ENCODE peak calls at places on chromosome 18, in nine cellular contexts. G is A549, D is spleen, H is IMR-90, E is adrenal gland, B is ovary, K is Peyer's patch, F is endothelial cell of umbilical vein, M is suprapubic skin. R is an unnamed sample.

GRCh38 chr18:53943463-53943862 is 281.0 kb downstream of the MBD2 start:
- DNase-seq in G (no peak), D (no peak), H (no peak), E (no peak), B (no peak), K (no peak), F (no peak), M (no peak), R (no peak)

GRCh38 chr18:51614967-51615571 is 417.6 kb upstream of the MEX3C start:
- DNase-seq in G (peak), D (no peak), H (no peak), E (no peak), B (no peak), K (no peak), F (no peak), M (no peak), R (no peak)

GRCh38 chr18:27715751-27716150 is 461.2 kb downstream of the CDH2 start:
- DNase-seq in G (no peak), D (no peak), H (no peak), E (no peak), B (no peak), K (no peak), F (no peak), M (no peak), R (no peak)

GRCh38 chr18:60554961-60555360 is 182.4 kb upstream of the MC4R start:
- DNase-seq in G (no peak), D (no peak), H (no peak), E (no peak), B (no peak), K (no peak), F (no peak), M (no peak), R (no peak)

GRCh38 chr18:57942493-57942892 is 101.5 kb upstream of the NEDD4L start:
- DNase-seq in G (no peak), D (no peak), H (no peak), E (no peak), B (no peak), K (no peak), F (no peak), M (no peak), R (no peak)

GRCh38 chr18:80104364-80104779 is 4.7 kb upstream of the ADNP2 start:
- DNase-seq in G (no peak), D (no peak), H (no peak), E (no peak), B (no peak), K (no peak), F (no peak), M (no peak), R (no peak)

GRCh38 chr18:58668897-58669296 is 2.4 kb upstream of the MALT1 start:
- DNase-seq in G (no peak), D (no peak), H (peak), E (no peak), B (no peak), K (no peak), F (peak), M (no peak), R (no peak)

GRCh38 chr18:36468161-36468560 is 170.6 kb downstream of the FHOD3 start:
- DNase-seq in G (no peak), D (no peak), H (no peak), E (no peak), B (no peak), K (no peak), F (no peak), M (no peak), R (peak)

GRCh38 chr18:13290856-13291271 is 72.3 kb downstream of the LDLRAD4 start:
- DNase-seq in G (no peak), D (no peak), H (no peak), E (no peak), B (no peak), K (no peak), F (no peak), M (no peak), R (no peak)

GRCh38 chr18:50578651-50579050 is 18.8 kb downstream of the MAPK4 start:
- DNase-seq in G (peak), D (no peak), H (no peak), E (no peak), B (no peak), K (no peak), F (no peak), M (no peak), R (no peak)

GRCh38 chr18:70295633-70296188 is 6.9 kb downstream of the SOCS6 start:
- DNase-seq in G (peak), D (no peak), H (peak), E (no peak), B (no peak), K (no peak), F (no peak), M (no peak), R (no peak)

GRCh38 chr18:33010149-33010548 is 237.3 kb upstream of the KLHL14 start:
- DNase-seq in G (no peak), D (no peak), H (no peak), E (no peak), B (no peak), K (no peak), F (peak), M (no peak), R (no peak)

GRCh38 chr18:30991397-30991796 is 51.1 kb downstream of the DSC3 start:
- DNase-seq in G (no peak), D (no peak), H (no peak), E (no peak), B (no peak), K (no peak), F (no peak), M (no peak), R (no peak)

GRCh38 chr18:30982285-30982992 is 60.1 kb downstream of the DSC3 start:
- DNase-seq in G (no peak), D (no peak), H (no peak), E (no peak), B (no peak), K (peak), F (no peak), M (no peak), R (no peak)

GRCh38 chr18:30987479-30988241 is 54.9 kb downstream of the DSC3 start:
- DNase-seq in G (peak), D (no peak), H (no peak), E (no peak), B (no peak), K (peak), F (no peak), M (peak), R (no peak)

GRCh38 chr18:30988440-30988839 is 54.1 kb downstream of the DSC3 start:
- DNase-seq in G (no peak), D (no peak), H (no peak), E (no peak), B (no peak), K (no peak), F (no peak), M (no peak), R (no peak)

GRCh38 chr18:30985753-30986152 is 56.8 kb downstream of the DSC3 start:
- DNase-seq in G (no peak), D (no peak), H (no peak), E (no peak), B (no peak), K (no peak), F (no peak), M (no peak), R (no peak)
- TF ChIP-seq POLR2A in G (no peak), D (no peak), H (no peak), E (no peak), B (no peak), K (no peak), F (no peak), M (no peak), R (no peak)

GRCh38 chr18:55317322-55317721 is 270.7 kb downstream of the TCF4 start:
- DNase-seq in G (no peak), D (no peak), H (no peak), E (no peak), B (no peak), K (no peak), F (no peak), M (no peak), R (no peak)

GRCh38 chr18:55316615-55317184 is 271.3 kb downstream of the TCF4 start:
- DNase-seq in G (no peak), D (no peak), H (no peak), E (no peak), B (no peak), K (no peak), F (no peak), M (no peak), R (no peak)

GRCh38 chr18:55317832-55318231 is 270.2 kb downstream of the TCF4 start:
- DNase-seq in G (no peak), D (no peak), H (no peak), E (no peak), B (no peak), K (no peak), F (no peak), M (no peak), R (no peak)

GRCh38 chr18:55314031-55314430 is 274.0 kb downstream of the TCF4 start:
- DNase-seq in G (no peak), D (no peak), H (no peak), E (no peak), B (no peak), K (no peak), F (no peak), M (no peak), R (no peak)

DNA sequence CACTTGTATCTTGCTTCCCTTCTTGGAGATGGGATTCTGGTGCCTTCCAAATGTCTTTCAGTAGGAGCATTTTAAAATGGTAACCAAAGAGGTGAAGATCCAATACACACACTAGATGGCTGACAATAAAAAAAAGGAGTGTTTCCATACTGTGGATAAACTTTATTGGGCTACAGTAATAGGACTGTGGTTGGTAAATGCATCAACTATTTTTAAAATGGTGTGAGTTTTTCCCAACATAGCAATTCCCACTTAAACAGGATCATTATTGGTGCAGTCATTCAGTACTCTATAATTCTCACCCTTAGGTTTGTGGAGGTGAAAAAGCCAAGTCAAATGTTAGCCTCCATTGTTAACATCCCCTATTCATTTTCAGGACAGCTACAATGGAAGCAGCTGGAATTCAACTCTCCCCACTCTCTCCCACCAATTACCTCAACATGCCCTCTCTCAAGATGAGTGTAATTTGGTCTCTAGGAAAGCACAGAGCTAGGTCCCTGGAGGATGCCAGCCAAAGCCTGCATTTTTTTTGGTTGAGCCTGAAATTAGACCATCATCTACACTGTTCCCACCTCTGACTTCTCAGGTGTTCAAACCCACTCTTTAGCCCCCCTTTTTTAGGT is 273.3 kb downstream of the TCF4 start:
- DNase-seq in G (no peak), D (no peak), H (no peak), E (no peak), B (no peak), K (no peak), F (no peak), M (no peak), R (no peak)
- H3K4me3 ChIP-seq in G (no peak), D (no peak), H (no peak), E (no peak), B (no peak), K (no peak), F (no peak), M (no peak), R (no peak)

GRCh38 chr18:8635087-8635486 is 25.9 kb downstream of the RAB12 start:
- DNase-seq in G (no peak), D (no peak), H (peak), E (no peak), B (no peak), K (no peak), F (peak), M (no peak), R (no peak)

GRCh38 chr18:8634508-8634907 is 25.3 kb downstream of the RAB12 start:
- DNase-seq in G (no peak), D (no peak), H (no peak), E (no peak), B (no peak), K (no peak), F (no peak), M (no peak), R (no peak)

GRCh38 chr18:8643479-8643878 is 34.2 kb downstream of the RAB12 start:
- DNase-seq in G (no peak), D (no peak), H (no peak), E (no peak), B (no peak), K (no peak), F (no peak), M (no peak), R (no peak)

GRCh38 chr18:8639762-8640161 is 30.5 kb downstream of the RAB12 start:
- DNase-seq in G (no peak), D (no peak), H (no peak), E (no peak), B (no peak), K (no peak), F (no peak), M (no peak), R (no peak)
- TF ChIP-seq POLR2A in G (no peak), D (no peak), H (no peak), E (no peak), B (no peak), K (no peak), F (no peak), M (no peak), R (no peak)

GRCh38 chr18:26448714-26449159 is 99.6 kb downstream of the KCTD1 start:
- DNase-seq in G (no peak), D (no peak), H (no peak), E (no peak), B (no peak), K (no peak), F (no peak), M (no peak), R (no peak)
- H3K4me3 ChIP-seq in G (no peak), D (no peak), H (no peak), E (no peak), B (no peak), K (no peak), F (no peak), M (no peak), R (no peak)

DNA sequence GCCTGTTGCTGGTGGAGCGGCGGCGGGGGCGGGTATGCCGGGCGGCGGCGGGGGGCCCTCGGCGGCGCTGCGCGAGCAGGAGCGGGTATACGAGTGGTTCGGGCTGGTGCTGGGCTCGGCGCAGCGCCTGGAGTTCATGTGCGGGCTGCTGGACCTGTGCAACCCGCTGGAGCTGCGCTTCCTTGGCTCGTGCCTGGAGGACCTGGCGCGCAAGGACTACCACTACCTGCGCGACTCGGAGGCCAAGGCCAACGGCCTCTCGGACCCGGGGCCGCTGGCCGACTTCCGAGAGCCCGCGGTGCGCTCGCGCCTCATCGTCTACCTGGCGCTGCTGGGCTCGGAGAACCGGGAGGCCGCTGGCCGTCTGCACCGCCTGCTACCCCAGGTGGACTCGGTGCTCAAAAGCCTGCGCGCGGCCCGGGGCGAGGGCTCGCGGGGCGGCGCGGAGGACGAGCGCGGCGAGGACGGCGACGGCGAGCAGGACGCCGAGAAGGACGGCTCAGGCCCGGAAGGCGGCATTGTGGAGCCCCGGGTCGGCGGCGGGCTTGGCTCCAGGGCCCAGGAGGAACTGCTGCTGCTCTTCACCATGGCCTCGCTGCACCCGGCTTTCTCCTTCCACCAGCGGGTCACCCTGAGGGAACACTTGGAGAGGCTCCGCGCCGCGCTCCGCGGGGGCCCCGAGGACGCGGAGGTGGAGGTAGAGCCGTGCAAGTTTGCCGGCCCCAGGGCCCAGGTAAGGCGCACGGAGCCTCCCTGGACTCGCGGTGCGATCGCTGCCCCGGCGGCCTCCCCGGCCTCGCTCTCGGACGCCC is 1.0 kb downstream of the ZCCHC2 start:
- DNase-seq in G (peak), D (peak), H (peak), E (peak), B (peak), K (peak), F (peak), M (peak), R (peak)
- TF ChIP-seq POLR2A in G (no peak), D (no peak), H (no peak), E (no peak), B (no peak), K (no peak), F (no peak), M (no peak), R (no peak)

GRCh38 chr18:45837283-45838070 is 12.0 kb downstream of the SIGLEC15 start:
- DNase-seq in G (peak), D (peak), H (no peak), E (peak), B (no peak), K (peak), F (peak), M (no peak), R (peak)
- H3K4me3 ChIP-seq in G (peak), D (peak), H (no peak), E (peak), B (no peak), K (peak), F (no peak), M (peak), R (peak)

GRCh38 chr18:22349966-22350365 is 67.7 kb downstream of the CTAGE1 start:
- DNase-seq in G (no peak), D (no peak), H (no peak), E (no peak), B (no peak), K (no peak), F (peak), M (no peak), R (no peak)

GRCh38 chr18:22346968-22347611 is 70.6 kb downstream of the CTAGE1 start:
- DNase-seq in G (no peak), D (peak), H (peak), E (peak), B (peak), K (peak), F (peak), M (no peak), R (peak)

GRCh38 chr18:22349317-22349898 is 68.3 kb downstream of the CTAGE1 start:
- DNase-seq in G (no peak), D (no peak), H (no peak), E (no peak), B (peak), K (no peak), F (peak), M (no peak), R (no peak)

GRCh38 chr18:22347624-22348511 is 69.8 kb downstream of the CTAGE1 start:
- DNase-seq in G (no peak), D (no peak), H (peak), E (no peak), B (peak), K (no peak), F (peak), M (no peak), R (peak)

DNA sequence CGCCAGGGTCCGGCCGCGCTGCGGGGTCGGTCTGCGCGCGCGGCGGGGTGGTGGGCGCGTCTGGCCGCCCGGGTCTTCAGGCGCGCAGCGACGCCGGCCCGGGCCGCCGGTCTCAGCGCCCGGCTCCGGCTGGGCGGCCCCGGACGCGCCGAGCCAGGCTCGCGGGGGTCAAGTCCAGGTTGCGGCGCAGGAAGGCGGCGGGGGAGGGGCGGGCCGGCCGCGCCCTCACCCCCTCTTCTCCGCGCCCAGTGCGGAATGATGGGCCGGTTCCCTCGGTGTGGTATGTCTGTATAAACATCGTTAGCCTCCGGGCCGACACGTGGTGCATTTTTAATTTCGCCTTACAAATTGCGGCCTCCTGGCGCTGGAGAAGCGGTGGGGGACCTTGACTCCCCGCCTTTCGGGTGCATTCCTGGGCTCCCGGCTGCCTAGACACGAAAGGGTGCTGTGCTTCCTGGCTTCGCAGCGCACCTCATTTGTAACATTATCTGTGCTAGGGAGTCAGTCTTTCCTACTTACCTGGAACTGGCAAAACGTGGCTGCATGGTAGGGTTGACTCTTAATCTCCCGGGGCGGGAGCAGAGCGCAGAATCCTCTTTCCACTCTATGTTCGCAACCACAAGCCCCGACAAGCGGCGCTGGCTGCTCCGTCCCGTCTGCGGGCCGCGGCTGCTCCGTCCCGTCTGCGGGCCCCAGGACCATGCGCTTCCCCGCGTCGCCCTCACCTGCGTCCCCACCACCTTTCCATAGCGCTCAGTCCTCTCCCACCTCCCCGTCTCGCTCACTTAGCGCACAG is 69.0 kb downstream of the CTAGE1 start:
- DNase-seq in G (peak), D (peak), H (peak), E (peak), B (peak), K (peak), F (peak), M (no peak), R (peak)
- TF ChIP-seq POLR2A in G (no peak), D (no peak), H (no peak), E (peak), B (peak), K (peak), F (no peak), M (no peak), R (no peak)